ENCODE peak calls at places on chromosome 1, in eight cellular contexts. C is activated naive CD4-positive, alpha-beta T cell; L is HFF-Myc; I is lower lobe of right lung; S is stimulated activated effector memory CD8-positive, alpha-beta T cell treated with anti-CD3 and anti-CD28 coated beads, Interleukin-12 subunit alpha, Interleukin-12 subunit beta, amount 100 ng/mL, for 72 hours; F is GM20000; J is hypothalamus; H is activated naive CD8-positive, alpha-beta T cell treated with anti-CD3 and anti-CD28 coated beads, Interleukin-2, amount 10 ng/mL, durations not matched to agents 7 days and 5 days. V is an unnamed sample.

GRCh38 chr1:117150316-117150715 is 28.8 kb upstream of the TRIM45 start:
- DNase-seq in C (no peak), L (no peak), I (no peak), S (no peak), F (no peak), J (no peak), H (no peak), V (no peak)

GRCh38 chr1:30033276-30034104 is 689.9 kb downstream of the MATN1 start:
- DNase-seq in C (no peak), L (no peak), I (no peak), S (no peak), F (no peak), J (no peak), H (no peak), V (no peak)

GRCh38 chr1:86703696-86704455 is 500 bp upstream of the SH3GLB1 start:
- DNase-seq in C (no peak), L (no peak), I (no peak), S (peak), F (peak), J (peak), H (peak), V (no peak)

GRCh38 chr1:165666152-165666551 is 32.2 kb downstream of the ALDH9A1 start:
- DNase-seq in C (no peak), L (no peak), I (no peak), S (no peak), F (no peak), J (no peak), H (no peak), V (no peak)

GRCh38 chr1:116852910-116853309 is 56.8 kb upstream of the PTGFRN start:
- DNase-seq in C (no peak), L (no peak), I (no peak), S (no peak), F (no peak), J (no peak), H (no peak), V (no peak)

GRCh38 chr1:21590906-21591301 is 78.3 kb downstream of the RAP1GAP start:
- DNase-seq in C (no peak), L (no peak), I (no peak), S (no peak), F (no peak), J (no peak), H (no peak), V (no peak)

GRCh38 chr1:92168657-92169056 is 49.1 kb upstream of the C1orf146 start:
- DNase-seq in C (no peak), L (no peak), I (no peak), S (no peak), F (no peak), J (peak), H (no peak), V (no peak)

GRCh38 chr1:207828485-207829158 is 76.8 kb downstream of the CD46 start:
- DNase-seq in C (no peak), L (peak), I (peak), S (peak), F (no peak), J (peak), H (peak), V (no peak)

GRCh38 chr1:86822463-86822862 is 91.5 kb downstream of the SELENOF start:
- DNase-seq in C (no peak), L (no peak), I (no peak), S (no peak), F (no peak), J (no peak), H (no peak), V (no peak)